ENCODE peak calls at places on chromosomes 4 and X, in eight cellular contexts. E is left cardiac atrium; J is iris pigment epithelial cell; Q is stromal cell of bone marrow; U is non-pigmented ciliary epithelial cell; I is activated CD4-positive, alpha-beta T cell treated with anti-CD3 and anti-CD28 coated beads, Interleukin-2, amount 10 ng/mL, durations not matched to agents 7 days and 5 days; X is NCI-H1436; A is activated naive CD8-positive, alpha-beta T cell treated with anti-CD3 and anti-CD28 coated beads for 36 hours. S is an unnamed sample.

GRCh38 chr4:165208741-165209388 is 1.5 kb downstream of the KLHL2 start:
- DNase-seq in A (peak; percentile 35), Q (no peak), E (no peak), X (no peak), I (no peak), U (no peak), J (no peak), S (no peak)

GRCh38 chrX:134239016-134239415 is 2.0 kb downstream of the CCDC160 start:
- DNase-seq in A (no peak), E (no peak), Q (no peak), I (no peak), X (no peak), J (no peak), U (no peak), S (no peak)

GRCh38 chr4:155403886-155404285 is 27.1 kb upstream of the MAP9 start:
- DNase-seq in I (no peak), J (peak; percentile 66), Q (peak; percentile 38), A (no peak), E (no peak), X (peak; percentile 3), U (peak; percentile 24), S (no peak)

GRCh38 chr4:183504930-183505555 is at the start of gene ING2:
- DNase-seq in U (no peak), X (peak; percentile 78), I (no peak), E (no peak), Q (peak; percentile 61), A (no peak), J (peak; percentile 68), S (no peak)

GRCh38 chr4:140653718-140654515 is 85.2 kb upstream of the UCP1 start:
- DNase-seq in A (no peak), Q (peak; percentile 37), U (no peak), J (peak; percentile 82), E (no peak), X (no peak), I (no peak), S (no peak)

GRCh38 chr4:158299459-158300007 is 89.2 kb downstream of the TMEM144 start:
- DNase-seq in A (no peak), Q (no peak), U (no peak), I (no peak), J (no peak), E (no peak), X (no peak), S (no peak)

GRCh38 chrX:113512700-113513395 is 672.2 kb upstream of the AMOT start:
- DNase-seq in I (no peak), J (peak; percentile 75), A (no peak), Q (peak; percentile 27), X (no peak), E (no peak), U (peak; percentile 31), S (no peak)

GRCh38 chr4:86586160-86586572 is 7.9 kb upstream of the PTPN13 start:
- DNase-seq in X (no peak), J (peak; percentile 15), I (no peak), Q (no peak), U (no peak), A (no peak), E (no peak), S (no peak)

GRCh38 chr4:92968556-92968955 is 664.8 kb downstream of the GRID2 start:
- DNase-seq in X (no peak), E (no peak), Q (no peak), J (peak; percentile 10), A (no peak), I (no peak), U (no peak), S (no peak)

GRCh38 chr4:181612240-181612639 is 631.0 kb upstream of the TENM3 start:
- DNase-seq in X (no peak), J (no peak), E (no peak), U (no peak), A (no peak), I (no peak), Q (no peak), S (no peak)

GRCh38 chr4:30714408-30715031 is 5.6 kb upstream of the PCDH7 start:
- DNase-seq in X (no peak), J (peak; percentile 60), I (no peak), U (no peak), Q (no peak), A (no peak), E (peak; percentile 31), S (no peak)

GRCh38 chr4:168811207-168811606 is 198.8 kb downstream of the CBR4 start:
- DNase-seq in E (no peak), U (no peak), I (no peak), X (no peak), A (no peak), J (no peak), Q (no peak), S (no peak)

GRCh38 chr4:6549445-6549844 is 25.5 kb upstream of the MAN2B2 start:
- DNase-seq in U (no peak), A (no peak), J (no peak), Q (no peak), X (no peak), E (no peak), I (no peak), S (no peak)

GRCh38 chrX:40316502-40316901 is 218.7 kb upstream of the BCOR start:
- DNase-seq in A (no peak), U (no peak), Q (no peak), J (no peak), E (no peak), X (no peak), I (no peak), S (no peak)

GRCh38 chr4:116118216-116118615 is 967.2 kb downstream of the TRAM1L1 start:
- DNase-seq in X (no peak), E (no peak), I (no peak), A (no peak), Q (no peak), J (no peak), U (no peak), S (no peak)

GRCh38 chrX:126770179-126770578 is 49.4 kb upstream of the PRR32 start:
- DNase-seq in U (no peak), Q (no peak), E (no peak), J (peak; percentile 4), I (no peak), X (peak; percentile 1), A (no peak), S (no peak)

GRCh38 chr4:24979554-24979953 is 51.2 kb downstream of the LGI2 start:
- DNase-seq in J (peak; percentile 7), X (no peak), A (no peak), E (peak; percentile 71), U (no peak), I (no peak), Q (no peak), S (no peak)

GRCh38 chrX:42143866-42144592 is 220.7 kb upstream of the CASK start:
- DNase-seq in Q (no peak), E (no peak), U (no peak), A (no peak), X (no peak), J (no peak), I (no peak), S (no peak)

GRCh38 chr4:118398226-118399090 is 45.7 kb upstream of the PRSS12 start:
- DNase-seq in A (no peak), U (no peak), J (no peak), E (no peak), I (no peak), Q (no peak), X (no peak), S (no peak)

S was measured in activated T-helper 1 cell treated with Interleukin-2 at 50 U/mL for 16 hours.